ENCODE peak calls at places on chromosomes 13 and 19, in four cellular contexts. X is H1, Q is HCT116, Y is K562. S is an unnamed sample.

GRCh38 chr19:43504426-43505185 is at the start of gene PHLDB3:
- DNase-seq in Q (no peak), Y (peak), X (no peak), S (peak)

GRCh38 chr19:10352764-10353671 is 13.6 kb upstream of the ICAM3 start:
- DNase-seq in Y (peak), X (peak), Q (no peak), S (no peak)

GRCh38 chr19:56217039-56217949 is 15.2 kb downstream of the ZSCAN5C start:
- DNase-seq in Y (no peak), Q (no peak), X (peak), S (no peak)

GRCh38 chr19:36771275-36772231 is 1.1 kb downstream of the ZNF850 start:
- DNase-seq in X (peak), Q (no peak), Y (peak), S (no peak)

GRCh38 chr13:91664036-91664435 is 265.6 kb downstream of the GPC5 start:
- DNase-seq in X (no peak), Q (no peak), Y (no peak), S (no peak)

GRCh38 chr13:21453352-21454089 is 5.6 kb downstream of the ZDHHC20 start:
- DNase-seq in Q (no peak), Y (no peak), X (no peak), S (no peak)

GRCh38 chr13:107881362-107881761 is 334.0 kb downstream of the LIG4 start:
- DNase-seq in Y (no peak), Q (no peak), X (no peak), S (no peak)

GRCh38 chr19:45117167-45117594 is 24.2 kb downstream of the PPP1R37 start:
- DNase-seq in Y (peak), X (no peak), Q (no peak), S (no peak)

GRCh38 chr13:110505594-110505993 is 55.9 kb downstream of the RAB20 start:
- DNase-seq in X (no peak), Q (no peak), Y (no peak), S (no peak)

GRCh38 chr19:3262362-3262761 is 37.9 kb downstream of the CELF5 start:
- DNase-seq in X (no peak), Q (no peak), Y (no peak), S (no peak)

GRCh38 chr19:48053076-48053475 is 9.2 kb upstream of the CABP5 start:
- DNase-seq in Q (no peak), Y (no peak), X (no peak), S (no peak)

DNA sequence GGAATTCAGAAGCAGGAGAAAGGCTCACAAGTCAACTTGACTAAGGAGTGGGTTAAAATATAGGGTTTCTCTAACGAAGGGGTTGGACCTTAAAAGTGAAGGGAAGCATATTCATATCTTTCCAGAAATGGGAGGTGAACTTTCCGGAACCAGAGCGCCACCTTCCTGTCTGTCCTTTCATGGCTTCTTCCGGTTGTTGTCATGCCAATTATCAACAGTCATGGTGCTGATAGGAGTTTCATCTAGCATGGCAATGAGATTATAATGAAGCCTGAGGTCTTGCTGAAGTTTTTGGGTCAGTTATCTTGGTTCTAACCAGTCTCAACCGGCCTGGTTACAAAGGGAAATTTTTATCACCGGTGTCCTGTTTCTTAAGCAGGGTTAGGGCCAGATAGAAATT is 162.9 kb upstream of the NBEA start:
- DNase-seq in X (no peak), Y (no peak), Q (no peak), S (no peak)
- TF ChIP-seq JUND in X (no peak), Y (no peak), Q (no peak), S (no peak)

DNA sequence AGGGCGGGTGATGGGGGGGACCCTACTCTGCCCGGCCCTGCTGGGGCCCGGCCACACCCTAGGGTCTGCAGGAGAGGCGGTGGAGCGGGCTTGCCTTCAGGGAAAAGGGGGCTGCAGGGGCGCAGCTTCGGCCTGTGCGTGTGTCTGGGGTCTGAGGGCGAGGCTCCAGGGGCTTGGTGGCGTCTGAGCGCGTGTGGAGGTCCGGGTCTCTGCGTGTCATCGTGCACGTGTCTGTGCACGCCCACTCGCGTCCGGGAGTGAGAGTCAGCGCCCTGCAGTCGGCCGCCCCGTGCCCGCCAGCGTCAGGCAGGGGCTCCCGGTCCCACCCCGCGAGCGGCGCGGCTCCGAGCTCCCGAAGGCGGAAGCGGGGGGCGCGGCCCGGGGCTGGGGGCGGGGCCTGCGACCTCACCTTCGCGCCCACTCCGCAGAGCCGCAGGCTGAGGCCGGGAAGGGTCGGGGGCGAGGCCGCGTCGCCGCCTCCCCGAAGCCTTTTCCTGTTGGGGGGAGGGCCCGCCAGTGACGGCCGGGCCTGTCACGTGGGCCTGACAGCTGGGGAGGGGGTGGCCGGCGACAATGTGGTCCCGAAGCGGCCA is at the start of gene ARHGAP45:
- DNase-seq in Y (peak), X (no peak), Q (no peak), S (no peak)
- TF ChIP-seq JUND in Y (no peak), X (no peak), Q (no peak), S (no peak)

DNA sequence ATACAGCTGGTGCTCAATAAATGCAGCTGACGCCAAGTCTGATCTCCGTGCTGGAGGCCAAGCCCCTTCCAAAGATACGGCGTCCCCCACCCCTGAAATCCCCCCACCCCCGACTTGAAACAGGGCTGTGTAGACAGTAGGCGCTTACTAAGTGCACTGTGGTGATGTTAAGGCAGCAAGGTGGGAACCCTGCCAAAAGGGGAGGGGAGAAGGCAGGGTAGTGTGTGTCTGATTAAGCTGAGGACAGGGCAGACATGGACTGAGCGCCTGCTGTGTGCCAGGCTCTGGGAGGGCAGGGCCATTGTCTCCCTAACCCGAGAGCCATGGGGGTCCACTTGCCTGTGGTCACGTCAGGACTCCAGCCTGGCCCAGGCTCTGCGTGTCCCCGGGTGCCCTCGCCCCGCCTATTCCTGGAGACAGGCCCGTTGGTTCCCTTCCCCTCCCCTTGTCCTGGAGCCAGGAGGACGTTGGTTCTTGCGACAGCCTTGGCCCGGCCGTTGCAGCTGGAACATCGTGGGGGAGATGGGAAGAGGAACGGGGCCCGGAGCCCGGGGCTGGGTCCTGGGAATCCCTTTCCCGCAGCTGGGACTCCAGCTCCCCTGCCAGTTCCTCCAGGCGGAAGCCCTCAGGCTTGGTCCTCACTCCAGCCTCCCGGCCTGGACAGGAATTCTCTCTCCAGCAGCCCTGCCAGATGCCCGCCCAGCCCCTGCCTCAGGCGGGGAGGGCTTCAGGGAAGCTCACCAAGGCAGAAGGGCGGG is 1.7 kb upstream of the ELANE start:
- DNase-seq in Y (peak), Q (no peak), X (no peak), S (peak)
- TF ChIP-seq JUND in Y (no peak), Q (no peak), X (no peak), S (no peak)

GRCh38 chr13:63208811-63209210 is 1793.2 kb upstream of the PCDH20 start:
- DNase-seq in Q (no peak), Y (no peak), X (no peak), S (no peak)

GRCh38 chr13:63206431-63206830 is 1790.8 kb upstream of the PCDH20 start:
- DNase-seq in X (no peak), Q (no peak), Y (no peak), S (no peak)

DNA sequence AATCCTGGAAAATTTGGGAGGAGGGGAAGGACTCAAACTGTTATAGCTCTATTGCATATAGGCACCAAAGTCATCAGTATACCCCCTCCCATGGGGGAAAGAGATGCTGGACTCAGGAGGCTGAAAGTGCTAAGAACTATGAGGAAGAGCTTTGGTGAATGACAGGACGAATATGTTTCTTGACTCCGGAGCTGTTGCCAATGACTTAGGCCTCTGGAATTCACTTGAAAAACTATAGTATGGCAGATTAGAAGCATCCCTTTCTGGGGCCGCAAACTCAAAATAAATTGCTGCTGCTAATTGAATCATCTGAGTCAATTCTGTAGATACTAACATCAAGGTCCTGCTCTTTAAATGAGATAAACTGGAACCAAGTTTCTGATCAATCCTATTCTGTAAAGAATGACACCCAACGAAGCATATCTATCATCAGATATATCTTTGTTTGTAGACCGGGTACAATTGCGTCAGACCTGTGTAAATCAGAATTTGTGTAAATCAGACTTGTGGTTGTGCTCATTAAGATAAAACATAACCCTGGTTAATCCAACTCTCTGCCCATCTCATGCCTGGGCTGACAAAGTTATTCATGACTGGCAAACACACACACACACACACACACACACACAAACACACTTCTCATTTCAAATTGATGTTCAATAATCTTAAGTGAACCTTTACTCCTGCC is 1793.8 kb upstream of the PCDH20 start:
- DNase-seq in Q (no peak), Y (no peak), X (no peak), S (no peak)
- TF ChIP-seq JUND in Q (no peak), Y (no peak), X (no peak), S (no peak)

GRCh38 chr13:113644800-113645199 is 13.2 kb downstream of the ATP4B start:
- DNase-seq in X (no peak), Q (no peak), Y (no peak), S (no peak)

GRCh38 chr13:113647351-113648217 is 10.4 kb downstream of the ATP4B start:
- DNase-seq in Y (no peak), Q (peak), X (no peak), S (no peak)

GRCh38 chr13:113646921-113647340 is 11.1 kb downstream of the ATP4B start:
- DNase-seq in Q (no peak), Y (no peak), X (no peak), S (no peak)

GRCh38 chr13:113645329-113645728 is 12.7 kb downstream of the ATP4B start:
- DNase-seq in Q (no peak), X (no peak), Y (no peak), S (no peak)

DNA sequence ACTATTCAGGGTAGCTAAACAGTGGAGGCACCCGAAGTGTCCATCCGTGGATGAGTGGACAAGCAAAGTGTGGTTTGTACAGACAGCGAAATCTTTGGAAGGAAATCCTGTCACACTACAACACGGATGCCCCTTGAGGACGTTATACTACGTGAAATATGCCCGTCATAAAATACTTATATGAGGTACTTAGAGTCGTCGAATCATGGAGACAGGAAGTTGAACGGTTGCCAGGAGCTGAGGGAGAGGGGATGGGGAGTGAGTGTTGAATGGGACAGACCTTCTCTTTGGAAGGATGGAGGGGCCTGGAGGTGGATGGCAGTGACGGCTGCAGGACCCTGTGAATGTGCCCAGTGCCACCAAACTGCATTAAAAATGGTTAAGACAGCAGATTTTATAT is 11.6 kb downstream of the ATP4B start:
- DNase-seq in Q (no peak), X (no peak), Y (no peak), S (no peak)
- TF ChIP-seq JUND in Q (no peak), X (no peak), Y (no peak), S (no peak)

DNA sequence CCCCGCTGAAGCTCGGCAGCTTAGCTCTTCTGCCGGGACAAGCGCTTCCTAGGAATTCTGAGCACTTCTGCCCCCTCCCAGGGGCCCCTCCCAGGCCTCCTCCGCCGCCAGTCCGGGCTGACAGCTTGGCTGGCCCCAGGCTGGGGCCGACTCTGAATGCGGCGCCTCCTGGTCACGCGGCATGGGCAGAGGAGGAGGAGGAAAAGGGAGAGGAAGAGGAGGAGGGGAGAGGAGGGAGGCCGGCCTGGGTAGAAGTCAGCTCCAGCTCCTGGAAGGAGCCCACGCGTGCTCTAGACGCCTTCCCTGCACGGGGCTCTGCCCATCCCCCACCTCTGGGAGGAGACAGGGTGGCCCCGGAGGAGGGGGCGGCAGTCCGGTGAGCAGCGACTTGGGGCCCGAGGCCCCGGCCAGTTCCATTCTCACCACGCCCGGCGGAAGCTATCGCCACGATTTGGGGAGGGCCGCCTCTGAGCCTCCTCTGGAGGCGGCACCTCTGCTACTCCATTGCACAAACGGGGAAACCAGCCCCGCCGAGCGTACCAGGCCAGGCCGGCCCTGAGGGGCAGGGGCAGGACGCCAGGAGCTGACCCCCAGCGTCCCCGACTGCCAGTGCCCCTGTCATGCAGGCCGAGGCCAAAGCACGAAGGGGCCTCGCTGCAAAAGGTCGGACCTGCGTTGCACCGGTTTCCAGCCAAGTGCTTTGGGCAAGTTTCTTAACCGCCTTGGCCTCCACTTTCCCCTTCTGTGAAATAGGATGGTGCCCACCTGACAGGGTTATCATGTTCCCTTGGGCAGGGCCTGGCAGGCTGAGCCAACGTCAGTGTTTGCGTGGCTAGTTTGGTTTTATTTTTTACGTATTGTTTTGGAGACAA is 31.6 kb downstream of the CCNE1 start:
- DNase-seq in Y (peak), Q (no peak), X (no peak), S (peak)
- TF ChIP-seq JUND in Y (no peak), Q (no peak), X (no peak), S (no peak)

GRCh38 chr19:32104465-32105235 is 240.8 kb upstream of the ZNF507 start:
- DNase-seq in Q (no peak), Y (no peak), X (no peak), S (peak)
- TF ChIP-seq JUND in Q (no peak), Y (no peak), X (no peak), S (no peak)